ENCODE peak calls at places on chromosomes 13 and 19, in six cellular contexts. V is HCT116, B is prostate gland, Y is PC-3, Z is cardiac muscle cell, P is uterus. D is an unnamed sample.

GRCh38 chr19:56622374-56622773 is 20.6 kb upstream of the SMIM17 start:
- DNase-seq in Y (no peak), Z (no peak), B (no peak), V (no peak), P (no peak), D (no peak)

GRCh38 chr19:29666634-29667389 is 1.6 kb downstream of the PLEKHF1 start:
- DNase-seq in V (no peak), B (peak; percentile 70), Y (no peak), P (peak; percentile 87), Z (peak; percentile 82), D (no peak)

GRCh38 chr19:45884682-45885555 is 1.0 kb downstream of the IRF2BP1 start:
- DNase-seq in Z (no peak), V (no peak), P (peak; percentile 36), B (peak; percentile 9), Y (no peak), D (no peak)

GRCh38 chr19:54172764-54173699 is at the start of gene TMC4:
- DNase-seq in V (peak; percentile 63), Z (peak; percentile 62), B (peak; percentile 74), Y (peak; percentile 93), P (no peak), D (no peak)

GRCh38 chr13:113882266-113882627 is 18.4 kb upstream of the GAS6 start:
- DNase-seq in Y (no peak), B (no peak), P (no peak), V (no peak), Z (no peak), D (no peak)

GRCh38 chr13:24292476-24292875 is 16.9 kb upstream of the C1QTNF9 start:
- DNase-seq in Z (no peak), B (no peak), P (no peak), V (no peak), Y (no peak), D (no peak)

GRCh38 chr19:39307233-39307821 is 11.1 kb downstream of the IFNL1 start:
- DNase-seq in P (no peak), Z (peak; percentile 28), Y (no peak), V (no peak), B (no peak), D (no peak)

GRCh38 chr19:30307191-30307974 is 64.8 kb upstream of the ZNF536 start:
- DNase-seq in Y (no peak), B (no peak), Z (no peak), V (no peak), P (no peak), D (no peak)

GRCh38 chr19:6457958-6458694 is 1.5 kb downstream of the SLC25A23 start:
- DNase-seq in Z (no peak), Y (no peak), V (no peak), B (no peak), P (no peak), D (no peak)

GRCh38 chr13:108777421-108778420 is 148.3 kb downstream of the MYO16 start:
- DNase-seq in Z (no peak), Y (peak; percentile 85), V (peak; percentile 61), P (no peak), B (no peak), D (no peak)

GRCh38 chr19:1853295-1854031 is 5.2 kb upstream of the REXO1 start:
- DNase-seq in V (peak; percentile 68), Y (peak; percentile 71), P (no peak), Z (peak; percentile 82), B (peak; percentile 75), D (peak; percentile 30)

GRCh38 chr13:37136187-37136586 is 30.7 kb upstream of the CSNK1A1L start:
- DNase-seq in V (no peak), Y (no peak), Z (no peak), P (no peak), B (no peak), D (no peak)

GRCh38 chr13:105370011-105370645 is 1165.3 kb downstream of the EFNB2 start:
- DNase-seq in B (no peak), Z (peak; percentile 8), V (no peak), Y (no peak), P (no peak), D (no peak)

GRCh38 chr19:50815443-50815842 is 8.1 kb downstream of the KLK1 start:
- DNase-seq in Z (no peak), B (no peak), Y (no peak), V (no peak), P (no peak), D (no peak)

GRCh38 chr13:91045351-91046034 is 302.0 kb upstream of the MIR17HG start:
- DNase-seq in B (no peak), V (peak; percentile 12), Z (peak; percentile 14), P (no peak), Y (peak; percentile 33), D (no peak)

GRCh38 chr19:19626516-19627441 is 1.2 kb downstream of the LPAR2 start:
- DNase-seq in V (no peak), Y (no peak), P (no peak), B (no peak), Z (no peak), D (no peak)
- H3K27ac ChIP-seq in V (peak overlapping the region; percentile 96), Y (no peak overlapping the region), P (no peak overlapping the region), B (no peak overlapping the region), Z (no peak overlapping the region), D (no peak overlapping the region)

DNA sequence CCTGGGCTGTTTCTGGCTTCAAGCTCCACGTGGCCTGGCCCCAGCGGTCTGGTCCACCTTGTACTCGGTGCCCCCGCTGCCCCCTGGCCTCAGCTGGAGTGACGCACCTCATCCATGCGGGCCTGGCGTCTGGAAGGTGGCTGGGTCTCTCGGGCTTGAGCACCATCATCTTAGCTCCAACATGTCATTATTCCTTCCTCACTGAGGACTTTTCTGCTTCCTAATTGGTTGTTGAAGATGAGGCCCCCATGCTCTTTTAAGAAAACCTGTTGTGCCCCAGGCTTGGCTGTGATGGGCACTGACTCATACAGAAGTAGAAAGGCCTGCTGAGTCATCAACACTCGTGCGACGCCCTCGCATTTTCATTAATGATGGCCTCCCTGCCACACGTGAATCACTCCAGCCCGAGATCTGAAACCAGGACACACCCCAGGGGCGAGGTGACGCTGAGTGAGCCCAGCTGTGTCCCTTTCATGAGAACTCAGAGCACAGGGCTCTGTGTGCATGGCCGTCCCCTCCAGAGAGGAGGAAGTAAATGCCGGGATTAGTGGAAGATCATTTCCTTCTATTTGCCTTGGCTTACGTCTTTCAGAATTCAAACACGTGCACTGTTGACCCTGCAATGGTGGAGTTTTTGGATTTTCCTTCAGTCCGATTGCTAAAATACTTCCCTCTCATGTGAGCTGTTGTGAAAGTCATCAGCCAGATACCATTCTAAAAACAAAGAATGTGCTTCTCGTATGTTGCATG is 14.0 kb upstream of the GJA3 start:
- DNase-seq in Y (peak; percentile 99), B (peak; percentile 44), P (peak; percentile 61), V (peak; percentile 90), Z (peak; percentile 94), D (no peak)
- H3K27ac ChIP-seq in Y (peak overlapping the region; percentile 72), B (no peak overlapping the region), P (peak overlapping the region; percentile 45), V (no peak overlapping the region), Z (no peak overlapping the region), D (peak overlapping the region; percentile 53)

GRCh38 chr19:46925548-46925950 is 64.8 kb downstream of the ARHGAP35 start:
- DNase-seq in Z (no peak), B (no peak), V (no peak), P (no peak), Y (peak; percentile 85), D (no peak)
- H3K27ac ChIP-seq in Z (peak overlapping the region; percentile 96), B (peak overlapping the region; percentile 71), V (peak overlapping the region; percentile 68), P (peak overlapping the region; percentile 45), Y (peak overlapping the region; percentile 99), D (peak overlapping the region; percentile 84)

DNA sequence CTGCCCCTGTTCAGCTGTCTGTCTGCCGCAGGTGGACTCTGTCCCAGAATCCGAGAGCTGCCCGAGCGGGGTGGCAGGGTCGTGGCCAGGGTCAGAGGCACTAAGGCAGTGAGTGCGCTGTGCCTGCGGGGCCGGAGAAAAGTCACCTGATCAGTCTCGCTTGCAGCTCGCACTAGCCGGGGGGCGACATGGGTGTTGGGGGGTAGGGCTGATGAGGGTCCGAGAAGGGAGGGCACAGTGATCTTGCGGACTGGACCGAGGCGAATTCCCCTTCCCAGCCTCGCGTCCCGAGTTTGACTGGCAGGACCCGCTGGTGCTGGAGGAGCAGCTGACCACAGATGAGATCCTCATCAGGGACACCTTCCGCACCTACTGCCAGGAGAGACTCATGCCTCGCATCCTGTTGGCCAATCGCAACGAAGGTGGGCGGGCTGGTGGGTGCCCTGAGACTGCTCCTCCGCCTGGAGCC is 627 bp downstream of the GCDH start:
- DNase-seq in B (no peak), P (no peak), Z (no peak), V (no peak), Y (peak; percentile 23), D (no peak)
- H3K27ac ChIP-seq in B (peak overlapping the region; percentile 66), P (peak overlapping the region; percentile 61), Z (no peak overlapping the region), V (peak overlapping the region; percentile 31), Y (no peak overlapping the region), D (no peak overlapping the region)

GRCh38 chr19:31730270-31730669 is 381.0 kb upstream of the TSHZ3 start:
- DNase-seq in Z (no peak), P (no peak), Y (no peak), B (no peak), V (no peak), D (no peak)

GRCh38 chr19:31725051-31725450 is 375.8 kb upstream of the TSHZ3 start:
- DNase-seq in P (no peak), V (no peak), Y (no peak), Z (peak; percentile 56), B (no peak), D (no peak)

DNA sequence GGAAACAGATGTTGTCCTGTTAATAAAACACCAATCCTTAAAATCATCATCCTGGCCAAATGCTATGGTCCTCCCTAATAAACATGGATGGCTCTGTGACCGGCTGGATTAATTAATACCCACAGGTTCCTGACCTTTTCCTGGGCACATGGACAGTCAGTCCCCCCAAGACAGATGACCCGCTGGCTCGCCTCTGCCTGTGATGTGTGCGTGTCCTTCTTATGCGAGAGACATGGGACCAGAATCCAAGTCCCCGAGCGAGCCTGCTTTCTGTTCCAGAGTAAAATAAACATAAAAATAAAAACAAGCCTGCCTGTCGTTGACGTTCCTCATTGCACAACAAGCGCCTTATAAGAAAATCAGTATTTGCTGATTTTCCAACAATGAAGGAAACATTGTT is 378.3 kb upstream of the TSHZ3 start:
- DNase-seq in Z (no peak), B (no peak), Y (no peak), P (no peak), V (no peak), D (no peak)
- H3K27ac ChIP-seq in Z (no peak overlapping the region), B (no peak overlapping the region), Y (no peak overlapping the region), P (no peak overlapping the region), V (no peak overlapping the region), D (no peak overlapping the region)

GRCh38 chr13:51635137-51635878 is 51.0 kb downstream of the WDFY2 start:
- DNase-seq in V (no peak), P (no peak), B (no peak), Z (no peak), Y (no peak), D (no peak)
- H3K27ac ChIP-seq in V (no peak overlapping the region), P (no peak overlapping the region), B (peak overlapping the region; percentile 60), Z (no peak overlapping the region), Y (peak overlapping the region; percentile 92), D (peak overlapping the region; percentile 4)

D was measured in caudate nucleus.